ENCODE peak calls at places on chromosomes 12 and 14, in six cellular contexts. R is NCI-H82; W is central memory CD8-positive, alpha-beta T cell; N is naive B cell; Y is RWPE2; D is NCI-H774. C is an unnamed sample.

GRCh38 chr12:92078167-92079053 is 67.2 kb downstream of the BTG1 start:
- DNase-seq in R (no peak), W (no peak), N (no peak), Y (no peak), D (no peak), C (peak; percentile 32)

GRCh38 chr12:131250951-131251315 is 297.2 kb downstream of the ADGRD1 start:
- DNase-seq in R (no peak), W (no peak), N (no peak), Y (no peak), D (no peak), C (no peak)

GRCh38 chr14:63039800-63040380 is 5.4 kb downstream of the KCNH5 start:
- DNase-seq in R (peak; percentile 47), W (no peak), N (no peak), Y (no peak), D (no peak), C (peak; percentile 70)

GRCh38 chr14:96501383-96501745 is 818 bp upstream of the PAPOLA start:
- DNase-seq in R (no peak), W (no peak), N (no peak), Y (no peak), D (no peak), C (peak; percentile 38)

GRCh38 chr12:109719123-109720022 is 5.7 kb downstream of the FAM222A start:
- DNase-seq in R (peak; percentile 55), W (no peak), N (no peak), Y (no peak), D (no peak), C (peak; percentile 70)

GRCh38 chr12:12357697-12358476 is 1.0 kb downstream of the BORCS5 start:
- DNase-seq in R (peak; percentile 71), W (no peak), N (no peak), Y (no peak), D (no peak), C (peak; percentile 45)

GRCh38 chr14:50774542-50775267 is 56.3 kb downstream of the NIN start:
- DNase-seq in R (no peak), W (no peak), N (no peak), Y (no peak), D (no peak), C (no peak)

GRCh38 chr12:6697584-6698351 is 2.8 kb downstream of the PIANP start:
- DNase-seq in R (peak; percentile 74), W (no peak), N (no peak), Y (no peak), D (peak; percentile 4), C (peak; percentile 62)

GRCh38 chr14:31933716-31934115 is 143.4 kb upstream of the ARHGAP5 start:
- DNase-seq in R (no peak), W (no peak), N (no peak), Y (no peak), D (no peak), C (peak; percentile 36)

GRCh38 chr14:61653507-61653906 is 41.8 kb upstream of the HIF1A start:
- DNase-seq in R (peak; percentile 31), W (no peak), N (no peak), Y (peak; percentile 85), D (no peak), C (peak; percentile 36)